ENCODE peak calls at places on chromosomes 2 and 18, in nine cellular contexts. C is CD4-positive, alpha-beta T cell; K is B cell; T is T-cell; J is pancreas; H is activated naive CD8-positive, alpha-beta T cell treated with anti-CD3 and anti-CD28 coated beads, Interleukin-2, amount 50 U/mL, for 24 hours; D is activated naive CD4-positive, alpha-beta T cell treated with anti-CD3 and anti-CD28 coated beads, Interleukin-2, amount 50 U/mL, for 72 hours; S is left lobe of liver; P is activated CD8-positive, alpha-beta memory T cell treated with anti-CD3 and anti-CD28 coated beads, Interleukin-2, amount 10 ng/mL, durations not matched to agents 7 days and 5 days. Q is an unnamed sample.

GRCh38 chr2:44479127-44479887 is 117.6 kb downstream of the CAMKMT start:
- ATAC-seq in C (peak; percentile 100), K (peak; percentile 100), T (peak; percentile 100), J (peak; percentile 100), H (peak; percentile 99), D (peak; percentile 98), S (peak; percentile 100), P (peak; percentile 100), Q (peak; percentile 77)

GRCh38 chr2:47031909-47032668 is 116.5 kb upstream of the MCFD2 start:
- ATAC-seq in C (no peak), K (no peak), T (no peak), J (no peak), H (no peak), D (no peak), S (no peak), P (no peak), Q (no peak)

GRCh38 chr18:77013777-77014525 is 118.6 kb downstream of the MBP start:
- ATAC-seq in C (no peak), K (no peak), T (no peak), J (peak; percentile 66), H (no peak), D (no peak), S (peak; percentile 53), P (no peak), Q (peak; percentile 80)

GRCh38 chr2:189685540-189686229 is 11.2 kb downstream of the ANKAR start:
- ATAC-seq in C (no peak), K (no peak), T (peak; percentile 32), J (no peak), H (no peak), D (no peak), S (no peak), P (no peak), Q (no peak)

GRCh38 chr2:30514134-30514860 is 67.3 kb downstream of the LCLAT1 start:
- ATAC-seq in C (no peak), K (no peak), T (no peak), J (peak; percentile 51), H (peak; percentile 36), D (no peak), S (peak; percentile 88), P (no peak), Q (no peak)

GRCh38 chr2:105879798-105880300 is 135.1 kb downstream of the NCK2 start:
- ATAC-seq in C (no peak), K (no peak), T (no peak), J (no peak), H (no peak), D (peak; percentile 62), S (no peak), P (no peak), Q (no peak)

GRCh38 chr2:32003791-32004190 is 7.0 kb downstream of the MEMO1 start:
- ATAC-seq in C (no peak), K (no peak), T (no peak), J (no peak), H (no peak), D (no peak), S (no peak), P (no peak), Q (no peak)

GRCh38 chr2:159069229-159069628 is 100.8 kb downstream of the TANC1 start:
- ATAC-seq in C (no peak), K (no peak), T (no peak), J (no peak), H (no peak), D (no peak), S (no peak), P (no peak), Q (no peak)

GRCh38 chr18:47871288-47871687 is 59.2 kb downstream of the SMAD2 start:
- ATAC-seq in C (no peak), K (no peak), T (no peak), J (peak; percentile 64), H (no peak), D (no peak), S (peak; percentile 98), P (no peak), Q (no peak)

GRCh38 chr2:1685957-1686783 is 58.1 kb downstream of the PXDN start:
- ATAC-seq in C (no peak), K (no peak), T (no peak), J (no peak), H (no peak), D (no peak), S (no peak), P (no peak), Q (peak; percentile 14)

GRCh38 chr18:62499263-62499650 is 23.6 kb upstream of the ZCCHC2 start:
- ATAC-seq in C (no peak), K (no peak), T (no peak), J (no peak), H (no peak), D (no peak), S (peak; percentile 16), P (no peak), Q (no peak)

GRCh38 chr2:150473767-150474166 is 13.7 kb downstream of the RND3 start:
- ATAC-seq in C (no peak), K (no peak), T (no peak), J (no peak), H (no peak), D (no peak), S (no peak), P (no peak), Q (no peak)

GRCh38 chr2:197130318-197130717 is 180.3 kb downstream of the ANKRD44 start:
- ATAC-seq in C (peak; percentile 94), K (peak; percentile 70), T (peak; percentile 95), J (no peak), H (peak; percentile 53), D (peak; percentile 69), S (no peak), P (peak; percentile 80), Q (no peak)

GRCh38 chr2:237873382-237873781 is 14.0 kb downstream of the RAMP1 start:
- ATAC-seq in C (peak; percentile 63), K (no peak), T (peak; percentile 79), J (no peak), H (no peak), D (no peak), S (no peak), P (no peak), Q (peak; percentile 31)